ENCODE peak calls at places on chromosomes 2 and 18, in nine cellular contexts. W is amniotic stem cell; X is activated naive CD8-positive, alpha-beta T cell treated with anti-CD3 and anti-CD28 coated beads for 36 hours; N is non-pigmented ciliary epithelial cell; M is EL; G is midbrain; R is fibroblast of mammary gland; S is stimulated activated CD4-positive, alpha-beta T cell treated with anti-CD3 and anti-CD28 coated beads, Interleukin-12 subunit alpha, Interleukin-12 subunit beta, amount 100 ng/mL, for 48 hours; E is astrocyte of the spinal cord. I is an unnamed sample.

GRCh38 chr18:59512025-59512710 is 153.1 kb upstream of the LMAN1 start:
- DNase-seq in W (no peak), X (no peak), N (no peak), M (no peak), G (no peak), R (no peak), S (no peak), E (no peak), I (no peak)

GRCh38 chr2:235098273-235098672 is 146.5 kb downstream of the SH3BP4 start:
- DNase-seq in W (no peak), X (no peak), N (no peak), M (no peak), G (no peak), R (no peak), S (no peak), E (no peak), I (no peak)

GRCh38 chr2:69514836-69515235 is 77.6 kb upstream of the NFU1 start:
- DNase-seq in W (no peak), X (no peak), N (no peak), M (peak), G (no peak), R (peak), S (no peak), E (no peak), I (no peak)

GRCh38 chr2:109290887-109291675 is 162.1 kb downstream of the SH3RF3 start:
- DNase-seq in W (no peak), X (no peak), N (no peak), M (peak), G (no peak), R (peak), S (no peak), E (peak), I (no peak)

GRCh38 chr2:109324859-109325258 is 195.9 kb downstream of the SH3RF3 start:
- DNase-seq in W (peak), X (no peak), N (peak), M (peak), G (no peak), R (peak), S (no peak), E (peak), I (no peak)

GRCh38 chr2:71609029-71609428 is 155.7 kb downstream of the DYSF start:
- DNase-seq in W (no peak), X (no peak), N (no peak), M (no peak), G (no peak), R (no peak), S (no peak), E (no peak), I (peak)

GRCh38 chr2:190649035-190649797 is at the start of gene NAB1:
- DNase-seq in W (no peak), X (peak), N (no peak), M (peak), G (peak), R (no peak), S (peak), E (peak), I (peak)

GRCh38 chr2:49664827-49665226 is 510.5 kb upstream of the FSHR start:
- DNase-seq in W (no peak), X (no peak), N (no peak), M (no peak), G (no peak), R (no peak), S (no peak), E (no peak), I (no peak)

GRCh38 chr2:177633111-177633510 is 240.5 kb downstream of the AGPS start:
- DNase-seq in W (no peak), X (no peak), N (no peak), M (no peak), G (no peak), R (no peak), S (no peak), E (no peak), I (no peak)

GRCh38 chr18:23810396-23810795 is 121.1 kb downstream of the LAMA3 start:
- DNase-seq in W (no peak), X (peak), N (no peak), M (no peak), G (no peak), R (no peak), S (no peak), E (no peak), I (no peak)

GRCh38 chr2:235300368-235301201 is 193.3 kb upstream of the AGAP1 start:
- DNase-seq in W (no peak), X (no peak), N (peak), M (peak), G (no peak), R (peak), S (no peak), E (peak), I (no peak)

GRCh38 chr18:44685296-44685695 is 4.6 kb downstream of the SETBP1 start:
- DNase-seq in W (no peak), X (no peak), N (no peak), M (no peak), G (no peak), R (no peak), S (no peak), E (no peak), I (no peak)

GRCh38 chr18:55320399-55321255 is 267.4 kb downstream of the TCF4 start:
- DNase-seq in W (no peak), X (no peak), N (no peak), M (peak), G (no peak), R (peak), S (no peak), E (peak), I (no peak)

GRCh38 chr18:78542204-78542603 is 437.4 kb upstream of the SALL3 start:
- DNase-seq in W (no peak), X (no peak), N (no peak), M (no peak), G (peak), R (no peak), S (no peak), E (no peak), I (no peak)

GRCh38 chr2:132497591-132497990 is 81.0 kb downstream of the GPR39 start:
- DNase-seq in W (no peak), X (no peak), N (no peak), M (no peak), G (no peak), R (peak), S (no peak), E (no peak), I (no peak)

GRCh38 chr2:172834881-172835280 is 99.2 kb downstream of the RAPGEF4 start:
- DNase-seq in W (no peak), X (no peak), N (no peak), M (no peak), G (no peak), R (no peak), S (no peak), E (no peak), I (no peak)

GRCh38 chr18:8247700-8248099 is 361.5 kb upstream of the RAB12 start:
- DNase-seq in W (no peak), X (no peak), N (no peak), M (no peak), G (no peak), R (no peak), S (no peak), E (no peak), I (no peak)

GRCh38 chr2:28595323-28595722 is 99.5 kb downstream of the PLB1 start:
- DNase-seq in W (no peak), X (no peak), N (no peak), M (no peak), G (no peak), R (no peak), S (no peak), E (no peak), I (no peak)

GRCh38 chr18:62404881-62405280 is 79.8 kb downstream of the TNFRSF11A start:
- DNase-seq in W (no peak), X (no peak), N (no peak), M (no peak), G (no peak), R (no peak), S (no peak), E (no peak), I (no peak)

GRCh38 chr2:105865222-105865913 is 120.7 kb downstream of the NCK2 start:
- DNase-seq in W (no peak), X (no peak), N (no peak), M (peak), G (no peak), R (peak), S (no peak), E (peak), I (no peak)

GRCh38 chr2:202703091-202703490 is 68.3 kb downstream of the FAM117B start:
- DNase-seq in W (no peak), X (no peak), N (no peak), M (no peak), G (no peak), R (no peak), S (no peak), E (no peak), I (no peak)

GRCh38 chr2:590214-591175 is 86.7 kb downstream of the TMEM18 start:
- DNase-seq in W (no peak), X (no peak), N (no peak), M (no peak), G (no peak), R (no peak), S (no peak), E (no peak), I (no peak)

GRCh38 chr2:860259-860855 is 90.3 kb upstream of the SNTG2 start:
- DNase-seq in W (no peak), X (no peak), N (no peak), M (no peak), G (no peak), R (no peak), S (no peak), E (no peak), I (no peak)

GRCh38 chr18:35284846-35285245 is 5.2 kb downstream of the ZSCAN30 start:
- DNase-seq in W (no peak), X (no peak), N (no peak), M (no peak), G (no peak), R (no peak), S (no peak), E (no peak), I (no peak)

GRCh38 chr2:27857417-27858172 is 32.6 kb downstream of the RBKS start:
- DNase-seq in W (peak), X (no peak), N (peak), M (peak), G (no peak), R (peak), S (peak), E (peak), I (no peak)

I was measured in glutamatergic neuron.